ENCODE peak calls at places on chromosome 9, in four cellular contexts. R is HT-29, B is activated T-cell treated with anti-CD3 and anti-CD28 coated beads for 24 hours, N is H4. E is an unnamed sample.

GRCh38 chr9:99253772-99254431 is 31.8 kb downstream of the SEC61B start:
- DNase-seq in R (no peak), B (peak; percentile 82), N (peak; percentile 86), E (peak; percentile 81)

GRCh38 chr9:37986001-37986400 is 82.1 kb upstream of the SLC25A51 start:
- DNase-seq in R (no peak), B (no peak), N (no peak), E (no peak)

GRCh38 chr9:134696433-134696832 is 54.8 kb downstream of the COL5A1 start:
- DNase-seq in R (no peak), B (no peak), N (no peak), E (no peak)

GRCh38 chr9:114158482-114159130 is 3.3 kb downstream of the COL27A1 start:
- DNase-seq in R (no peak), B (no peak), N (no peak), E (no peak)

GRCh38 chr9:35495984-35496383 is 6.1 kb downstream of the RUSC2 start:
- DNase-seq in R (no peak), B (no peak), N (no peak), E (peak; percentile 58)

GRCh38 chr9:87063883-87064282 is 116.6 kb upstream of the GAS1 start:
- DNase-seq in R (no peak), B (no peak), N (no peak), E (no peak)

GRCh38 chr9:83906144-83906543 is 15.1 kb downstream of the KIF27 start:
- DNase-seq in R (no peak), B (no peak), N (no peak), E (no peak)

GRCh38 chr9:128218518-128219389 is 15.6 kb downstream of the DNM1 start:
- DNase-seq in R (peak; percentile 99), B (peak; percentile 94), N (no peak), E (peak; percentile 94)

GRCh38 chr9:110886832-110887231 is 151.4 kb downstream of the LPAR1 start:
- DNase-seq in R (no peak), B (no peak), N (no peak), E (no peak)

GRCh38 chr9:134626576-134627416 is 14.8 kb upstream of the COL5A1 start:
- DNase-seq in R (no peak), B (no peak), N (peak; percentile 49), E (no peak)

GRCh38 chr9:121640076-121640475 is 11.4 kb upstream of the DAB2IP start:
- DNase-seq in R (peak; percentile 84), B (no peak), N (no peak), E (peak; percentile 16)

GRCh38 chr9:1053848-1054365 is 3.8 kb downstream of the DMRT2 start:
- DNase-seq in R (no peak), B (no peak), N (no peak), E (no peak)

GRCh38 chr9:133528887-133529262 is 4.1 kb upstream of the MYMK start:
- DNase-seq in R (no peak), B (no peak), N (no peak), E (no peak)

GRCh38 chr9:124473310-124473709 is 23.1 kb downstream of the ADGRD2 start:
- DNase-seq in R (no peak), B (no peak), N (no peak), E (no peak)

GRCh38 chr9:33393581-33393980 is 8.8 kb downstream of the AQP7 start:
- DNase-seq in R (no peak), B (no peak), N (no peak), E (no peak)

GRCh38 chr9:86471501-86471900 is 117.3 kb upstream of the TUT7 start:
- DNase-seq in R (no peak), B (no peak), N (no peak), E (no peak)

GRCh38 chr9:117823621-117824020 is 119.4 kb downstream of the TLR4 start:
- DNase-seq in R (no peak), B (no peak), N (no peak), E (no peak)

GRCh38 chr9:128002959-128003358 is 22.2 kb upstream of the EEIG1 start:
- DNase-seq in R (no peak), B (no peak), N (no peak), E (no peak)

GRCh38 chr9:7146582-7146981 is 388.8 kb downstream of the KDM4C start:
- DNase-seq in R (peak; percentile 19), B (no peak), N (no peak), E (no peak)

GRCh38 chr9:6938447-6938846 is 180.7 kb downstream of the KDM4C start:
- DNase-seq in R (peak; percentile 11), B (no peak), N (peak; percentile 78), E (no peak)

GRCh38 chr9:21491742-21492141 is 9.6 kb upstream of the IFNE start:
- DNase-seq in R (no peak), B (no peak), N (no peak), E (no peak)

GRCh38 chr9:19926774-19927173 is 137.9 kb upstream of the SLC24A2 start:
- DNase-seq in R (no peak), B (no peak), N (no peak), E (no peak)

GRCh38 chr9:109349431-109349846 is 28.6 kb upstream of the EPB41L4B start:
- DNase-seq in R (no peak), B (no peak), N (peak; percentile 65), E (no peak)

GRCh38 chr9:134570726-134571325 is 70.8 kb upstream of the COL5A1 start:
- DNase-seq in R (no peak), B (no peak), N (peak; percentile 2), E (no peak)

GRCh38 chr9:137943655-137944054 is 66.1 kb downstream of the CACNA1B start:
- DNase-seq in R (no peak), B (no peak), N (peak; percentile 53), E (peak; percentile 20)

GRCh38 chr9:107684224-107684623 is 194.7 kb upstream of the KLF4 start:
- DNase-seq in R (no peak), B (no peak), N (no peak), E (no peak)

GRCh38 chr9:95296761-95297160 is 20.7 kb downstream of the FANCC start:
- DNase-seq in R (no peak), B (no peak), N (no peak), E (no peak)

GRCh38 chr9:7192266-7192665 is 434.5 kb downstream of the KDM4C start:
- DNase-seq in R (no peak), B (no peak), N (no peak), E (no peak)